ENCODE peak calls at places on chromosomes 13 and 19, in nine cellular contexts. H is CD4-positive, CD25-positive, alpha-beta regulatory T cell; E is fibroblast of lung; Q is aorta; X is progenitor cell of endocrine pancreas; V is A549; Z is Caco-2; D is CD8-positive, alpha-beta T cell; Y is mesendoderm. N is an unnamed sample.

GRCh38 chr13:51283361-51283760 is 56.1 kb upstream of the SERPINE3 start:
- DNase-seq in H (peak; percentile 37), E (no peak), Q (no peak), X (no peak), V (no peak), Z (no peak), D (no peak), Y (no peak), N (no peak)

GRCh38 chr19:13150187-13150918 is at the start of the genes IER2 and STX10:
- DNase-seq in H (peak; percentile 95), E (peak; percentile 95), Q (peak; percentile 98), X (peak; percentile 85), V (peak; percentile 82), Z (peak; percentile 93), D (peak; percentile 91), Y (peak; percentile 96), N (peak; percentile 92)

GRCh38 chr13:40798380-40798779 is 9.0 kb downstream of the SLC25A15 start:
- DNase-seq in H (peak; percentile 53), E (no peak), Q (no peak), X (no peak), V (no peak), Z (no peak), D (no peak), Y (no peak), N (peak; percentile 34)

GRCh38 chr13:38213307-38213706 is 136.3 kb upstream of the UFM1 start:
- DNase-seq in H (no peak), E (no peak), Q (no peak), X (no peak), V (no peak), Z (no peak), D (no peak), Y (no peak), N (no peak)

GRCh38 chr19:51127032-51127431 is 2.3 kb downstream of the SIGLEC9 start:
- DNase-seq in H (no peak), E (no peak), Q (no peak), X (no peak), V (no peak), Z (no peak), D (no peak), Y (no peak), N (no peak)

GRCh38 chr19:2648528-2648937 is 54.0 kb downstream of the GNG7 start:
- DNase-seq in H (peak; percentile 70), E (peak; percentile 82), Q (peak; percentile 78), X (peak; percentile 56), V (peak; percentile 68), Z (peak; percentile 72), D (peak; percentile 61), Y (peak; percentile 73), N (peak; percentile 60)

GRCh38 chr13:94454906-94455305 is 24.6 kb downstream of the DCT start:
- DNase-seq in H (no peak), E (peak; percentile 62), Q (no peak), X (no peak), V (no peak), Z (no peak), D (no peak), Y (no peak), N (no peak)

GRCh38 chr19:19026299-19026971 is 6.9 kb downstream of the SUGP2 start:
- DNase-seq in H (no peak), E (no peak), Q (no peak), X (no peak), V (no peak), Z (no peak), D (no peak), Y (peak; percentile 20), N (no peak)

GRCh38 chr13:46386996-46387851 is at the start of gene RUBCNL:
- DNase-seq in H (peak; percentile 24), E (peak; percentile 27), Q (peak; percentile 77), X (peak; percentile 24), V (no peak), Z (peak; percentile 79), D (no peak), Y (peak; percentile 82), N (peak; percentile 21)

GRCh38 chr13:110307697-110308376 is 753 bp downstream of the COL4A2 start:
- DNase-seq in H (no peak), E (peak; percentile 59), Q (no peak), X (no peak), V (no peak), Z (no peak), D (no peak), Y (peak; percentile 37), N (no peak)

GRCh38 chr19:12052571-12053169 is at the start of gene ZNF878:
- DNase-seq in H (peak; percentile 73), E (peak; percentile 78), Q (peak; percentile 94), X (peak; percentile 90), V (no peak), Z (peak; percentile 93), D (peak; percentile 31), Y (peak; percentile 99), N (peak; percentile 30)

GRCh38 chr19:15633122-15633521 is 7.6 kb upstream of the CYP4F3 start:
- DNase-seq in H (no peak), E (no peak), Q (no peak), X (no peak), V (no peak), Z (no peak), D (no peak), Y (no peak), N (no peak)

GRCh38 chr19:28737021-28737525 is 475.9 kb downstream of the UQCRFS1 start:
- DNase-seq in H (peak; percentile 35), E (peak; percentile 65), Q (no peak), X (no peak), V (no peak), Z (no peak), D (no peak), Y (peak; percentile 32), N (peak; percentile 8)

GRCh38 chr19:55370305-55370988 is at the start of gene IL11:
- DNase-seq in H (no peak), E (no peak), Q (no peak), X (no peak), V (peak; percentile 65), Z (no peak), D (no peak), Y (peak; percentile 73), N (no peak)